ENCODE peak calls at places on chromosome 11, in four cellular contexts. One of them, this sample, is unnamed.

GRCh38 chr11:848988-849824 is 6.6 kb downstream of the TSPAN4 start:
- DNase-seq in left lung: no peak
- DNase-seq in BE2C: peak
- DNase-seq in stromal cell of bone marrow: no peak
- DNase-seq in this sample: peak

GRCh38 chr11:69234740-69235710 is 58.9 kb upstream of the MYEOV start:
- DNase-seq in stromal cell of bone marrow: no peak
- DNase-seq in left lung: no peak
- DNase-seq in BE2C: no peak
- DNase-seq in this sample: no peak

GRCh38 chr11:79026803-79027445 is 413.9 kb downstream of the TENM4 start:
- DNase-seq in left lung: no peak
- DNase-seq in BE2C: no peak
- DNase-seq in stromal cell of bone marrow: peak
- DNase-seq in this sample: no peak

GRCh38 chr11:66338276-66339162 is 2.3 kb upstream of the RIN1 start:
- DNase-seq in left lung: peak
- DNase-seq in BE2C: no peak
- DNase-seq in stromal cell of bone marrow: no peak
- DNase-seq in this sample: no peak

GRCh38 chr11:65417702-65418430 is 4.7 kb upstream of the NEAT1 start:
- DNase-seq in left lung: peak
- DNase-seq in BE2C: no peak
- DNase-seq in stromal cell of bone marrow: peak
- DNase-seq in this sample: no peak

GRCh38 chr11:15617126-15617525 is 502.4 kb downstream of the INSC start:
- DNase-seq in stromal cell of bone marrow: peak
- DNase-seq in left lung: no peak
- DNase-seq in BE2C: no peak
- DNase-seq in this sample: no peak

GRCh38 chr11:60165946-60166345 is 16.9 kb downstream of the MS4A6A start:
- DNase-seq in left lung: no peak
- DNase-seq in BE2C: no peak
- DNase-seq in stromal cell of bone marrow: no peak
- DNase-seq in this sample: no peak

GRCh38 chr11:70176940-70177689 is 26.0 kb upstream of the FADD start:
- DNase-seq in left lung: peak
- DNase-seq in stromal cell of bone marrow: no peak
- DNase-seq in BE2C: peak
- DNase-seq in this sample: peak

GRCh38 chr11:129190087-129190486 is 2.0 kb downstream of the ARHGAP32 start:
- DNase-seq in BE2C: no peak
- DNase-seq in stromal cell of bone marrow: no peak
- DNase-seq in left lung: no peak
- DNase-seq in this sample: no peak

GRCh38 chr11:74559934-74560309 is 32.5 kb upstream of the POLD3 start:
- DNase-seq in left lung: no peak
- DNase-seq in stromal cell of bone marrow: no peak
- DNase-seq in BE2C: no peak
- DNase-seq in this sample: no peak

GRCh38 chr11:32297629-32298028 is 137.7 kb downstream of the WT1 start:
- DNase-seq in left lung: no peak
- DNase-seq in BE2C: peak
- DNase-seq in stromal cell of bone marrow: peak
- DNase-seq in this sample: no peak

GRCh38 chr11:82871646-82872045 is 28.6 kb downstream of the PRCP start:
- DNase-seq in BE2C: no peak
- DNase-seq in left lung: no peak
- DNase-seq in stromal cell of bone marrow: no peak
- DNase-seq in this sample: no peak

GRCh38 chr11:69202511-69203221 is 46.9 kb downstream of the SMIM38 start:
- DNase-seq in BE2C: no peak
- DNase-seq in left lung: no peak
- DNase-seq in stromal cell of bone marrow: no peak
- DNase-seq in this sample: no peak

GRCh38 chr11:123562166-123562565 is 92.3 kb downstream of the SCN3B start:
- DNase-seq in stromal cell of bone marrow: no peak
- DNase-seq in BE2C: no peak
- DNase-seq in left lung: no peak
- DNase-seq in this sample: no peak

GRCh38 chr11:128448487-128448886 is 138.9 kb downstream of the ETS1 start:
- DNase-seq in left lung: no peak
- DNase-seq in stromal cell of bone marrow: no peak
- DNase-seq in BE2C: no peak
- DNase-seq in this sample: peak

GRCh38 chr11:46489668-46490560 is 98.3 kb upstream of the CHRM4 start:
- DNase-seq in left lung: no peak
- DNase-seq in BE2C: peak
- DNase-seq in stromal cell of bone marrow: no peak
- DNase-seq in this sample: peak

GRCh38 chr11:38971141-38971540 is 2373.1 kb upstream of the RAG2 start:
- DNase-seq in left lung: no peak
- DNase-seq in BE2C: no peak
- DNase-seq in stromal cell of bone marrow: no peak
- DNase-seq in this sample: no peak

GRCh38 chr11:118849825-118850224 is 33.9 kb upstream of the CXCR5 start:
- DNase-seq in left lung: no peak
- DNase-seq in stromal cell of bone marrow: no peak
- DNase-seq in BE2C: no peak
- DNase-seq in this sample: no peak

GRCh38 chr11:125257185-125257584 is 92.6 kb downstream of the PKNOX2 start:
- DNase-seq in stromal cell of bone marrow: no peak
- DNase-seq in left lung: no peak
- DNase-seq in BE2C: no peak
- DNase-seq in this sample: peak

GRCh38 chr11:44030996-44031395 is 16.8 kb upstream of the ACCSL start:
- DNase-seq in left lung: no peak
- DNase-seq in stromal cell of bone marrow: no peak
- DNase-seq in BE2C: no peak
- DNase-seq in this sample: peak

GRCh38 chr11:122069946-122070345 is 46.1 kb downstream of the BLID start:
- DNase-seq in stromal cell of bone marrow: peak
- DNase-seq in left lung: no peak
- DNase-seq in BE2C: peak
- DNase-seq in this sample: peak

GRCh38 chr11:2316169-2316962 is 14.6 kb downstream of the TSPAN32 start:
- DNase-seq in left lung: peak
- DNase-seq in BE2C: no peak
- DNase-seq in stromal cell of bone marrow: no peak
- DNase-seq in this sample: no peak

GRCh38 chr11:77407613-77408012 is 66.3 kb downstream of the PAK1 start:
- DNase-seq in BE2C: peak
- DNase-seq in left lung: no peak
- DNase-seq in stromal cell of bone marrow: peak
- DNase-seq in this sample: peak

GRCh38 chr11:131938321-131938751 is 567.9 kb downstream of the NTM start:
- DNase-seq in stromal cell of bone marrow: no peak
- DNase-seq in BE2C: no peak
- DNase-seq in left lung: no peak
- DNase-seq in this sample: no peak

GRCh38 chr11:1120532-1121342 is 37.0 kb upstream of the MUC5AC start:
- DNase-seq in BE2C: no peak
- DNase-seq in stromal cell of bone marrow: no peak
- DNase-seq in left lung: peak
- DNase-seq in this sample: no peak

GRCh38 chr11:113282898-113283297 is 31.5 kb upstream of the TTC12 start:
- DNase-seq in BE2C: no peak
- DNase-seq in left lung: no peak
- DNase-seq in stromal cell of bone marrow: no peak
- DNase-seq in this sample: no peak

GRCh38 chr11:5364214-5364613 is 12.9 kb downstream of the OR51B6 start:
- DNase-seq in BE2C: no peak
- DNase-seq in left lung: no peak
- DNase-seq in stromal cell of bone marrow: no peak
- DNase-seq in this sample: no peak

GRCh38 chr11:6201486-6201885 is 2.5 kb downstream of the OR52W1 start:
- DNase-seq in left lung: no peak
- DNase-seq in BE2C: no peak
- DNase-seq in stromal cell of bone marrow: no peak
- DNase-seq in this sample: no peak

GRCh38 chr11:131195801-131196517 is 174.5 kb upstream of the NTM start:
- DNase-seq in stromal cell of bone marrow: no peak
- DNase-seq in BE2C: no peak
- DNase-seq in left lung: no peak
- DNase-seq in this sample: no peak

GRCh38 chr11:122344281-122344680 is 228.3 kb upstream of the BLID start:
- DNase-seq in stromal cell of bone marrow: peak
- DNase-seq in left lung: no peak
- DNase-seq in BE2C: no peak
- DNase-seq in this sample: no peak

GRCh38 chr11:85256433-85256832 is 370.7 kb downstream of the DLG2 start:
- DNase-seq in stromal cell of bone marrow: no peak
- DNase-seq in BE2C: no peak
- DNase-seq in left lung: peak
- DNase-seq in this sample: no peak

GRCh38 chr11:85658180-85658579 is 6.7 kb downstream of the CREBZF start:
- DNase-seq in BE2C: no peak
- DNase-seq in left lung: no peak
- DNase-seq in stromal cell of bone marrow: no peak
- DNase-seq in this sample: no peak

GRCh38 chr11:70579376-70579955 is 181.1 kb downstream of the CTTN start:
- DNase-seq in stromal cell of bone marrow: no peak
- DNase-seq in left lung: no peak
- DNase-seq in BE2C: no peak
- DNase-seq in this sample: no peak

GRCh38 chr11:60130496-60130895 is 42.0 kb downstream of the MS4A2 start:
- DNase-seq in stromal cell of bone marrow: peak
- DNase-seq in left lung: no peak
- DNase-seq in BE2C: no peak
- DNase-seq in this sample: peak

This sample was measured in ELF-1.